ENCODE peak calls at places on chromosomes 11 and 22, in seven cellular contexts. One of them, this sample, is unnamed. For H3K4me1, the result is how much of the 10 kb centered on the place peaks cover.

GRCh38 chr22:26905076-26905475 is 247.7 kb downstream of the MIAT start:
- DNase-seq in left ventricle myocardium inferior: no peak
- DNase-seq in pancreas: no peak
- DNase-seq in heart left ventricle: no peak
- DNase-seq in CD8-positive, alpha-beta T cell: no peak
- DNase-seq in iPS DF 6.9: no peak
- DNase-seq in ascending aorta: no peak
- DNase-seq in this sample: no peak

GRCh38 chr22:46894851-46895640 is 132.6 kb downstream of the TBC1D22A start:
- DNase-seq in pancreas: no peak
- DNase-seq in heart left ventricle: no peak
- DNase-seq in CD8-positive, alpha-beta T cell: no peak
- DNase-seq in ascending aorta: no peak
- DNase-seq in iPS DF 6.9: no peak
- DNase-seq in left ventricle myocardium inferior: no peak
- DNase-seq in this sample: no peak

GRCh38 chr11:80441821-80442220 is 1001.0 kb upstream of the TENM4 start:
- DNase-seq in CD8-positive, alpha-beta T cell: no peak
- DNase-seq in left ventricle myocardium inferior: no peak
- DNase-seq in iPS DF 6.9: no peak
- DNase-seq in heart left ventricle: no peak
- DNase-seq in ascending aorta: no peak
- DNase-seq in pancreas: no peak
- DNase-seq in this sample: no peak

GRCh38 chr11:1779806-1780699 is 16.3 kb upstream of the CTSD start:
- DNase-seq in pancreas: no peak
- DNase-seq in left ventricle myocardium inferior: no peak
- DNase-seq in ascending aorta: no peak
- DNase-seq in heart left ventricle: no peak
- DNase-seq in iPS DF 6.9: no peak
- DNase-seq in CD8-positive, alpha-beta T cell: no peak
- DNase-seq in this sample: peak

GRCh38 chr11:18203723-18204122 is 31.1 kb downstream of the MRGPRX4 start:
- DNase-seq in pancreas: no peak
- DNase-seq in heart left ventricle: no peak
- DNase-seq in ascending aorta: no peak
- DNase-seq in left ventricle myocardium inferior: no peak
- DNase-seq in iPS DF 6.9: peak
- DNase-seq in CD8-positive, alpha-beta T cell: no peak
- DNase-seq in this sample: no peak

GRCh38 chr22:39426380-39427043 is 26.9 kb downstream of the TAB1 start:
- DNase-seq in ascending aorta: no peak
- DNase-seq in heart left ventricle: no peak
- DNase-seq in iPS DF 6.9: no peak
- DNase-seq in left ventricle myocardium inferior: no peak
- DNase-seq in CD8-positive, alpha-beta T cell: no peak
- DNase-seq in pancreas: no peak
- DNase-seq in this sample: no peak

GRCh38 chr11:129732926-129733325 is 82.7 kb upstream of the TMEM45B start:
- DNase-seq in heart left ventricle: no peak
- DNase-seq in pancreas: no peak
- DNase-seq in CD8-positive, alpha-beta T cell: no peak
- DNase-seq in iPS DF 6.9: no peak
- DNase-seq in left ventricle myocardium inferior: no peak
- DNase-seq in ascending aorta: no peak
- DNase-seq in this sample: no peak

GRCh38 chr22:36289406-36289870 is 36.5 kb downstream of the APOL1 start:
- DNase-seq in CD8-positive, alpha-beta T cell: no peak
- DNase-seq in left ventricle myocardium inferior: no peak
- DNase-seq in iPS DF 6.9: no peak
- DNase-seq in pancreas: no peak
- DNase-seq in heart left ventricle: no peak
- DNase-seq in ascending aorta: no peak
- DNase-seq in this sample: no peak

GRCh38 chr22:30127749-30128166 is 47.5 kb downstream of the HORMAD2 start:
- DNase-seq in CD8-positive, alpha-beta T cell: no peak
- DNase-seq in left ventricle myocardium inferior: no peak
- DNase-seq in ascending aorta: no peak
- DNase-seq in pancreas: no peak
- DNase-seq in iPS DF 6.9: no peak
- DNase-seq in heart left ventricle: no peak
- DNase-seq in this sample: no peak

GRCh38 chr22:20550851-20551744 is 43.7 kb downstream of the MED15 start:
- DNase-seq in iPS DF 6.9: no peak
- DNase-seq in left ventricle myocardium inferior: no peak
- DNase-seq in heart left ventricle: peak
- DNase-seq in pancreas: no peak
- DNase-seq in CD8-positive, alpha-beta T cell: peak
- DNase-seq in ascending aorta: no peak
- DNase-seq in this sample: peak

GRCh38 chr22:23912293-23912903 is 18.2 kb downstream of the MIF start:
- DNase-seq in CD8-positive, alpha-beta T cell: peak
- DNase-seq in iPS DF 6.9: no peak
- DNase-seq in left ventricle myocardium inferior: no peak
- DNase-seq in ascending aorta: no peak
- DNase-seq in pancreas: no peak
- DNase-seq in heart left ventricle: no peak
- DNase-seq in this sample: peak

GRCh38 chr22:47862394-47862793 is 1099.9 kb downstream of the TBC1D22A start:
- DNase-seq in left ventricle myocardium inferior: no peak
- DNase-seq in pancreas: no peak
- DNase-seq in iPS DF 6.9: no peak
- DNase-seq in ascending aorta: no peak
- DNase-seq in CD8-positive, alpha-beta T cell: no peak
- DNase-seq in heart left ventricle: no peak
- DNase-seq in this sample: no peak

GRCh38 chr22:30889996-30890480 is 78.5 kb downstream of the MORC2 start:
- DNase-seq in heart left ventricle: no peak
- DNase-seq in CD8-positive, alpha-beta T cell: no peak
- DNase-seq in pancreas: no peak
- DNase-seq in left ventricle myocardium inferior: peak
- DNase-seq in ascending aorta: no peak
- DNase-seq in iPS DF 6.9: no peak
- DNase-seq in this sample: no peak

GRCh38 chr22:45930324-45930723 is 46.6 kb downstream of the WNT7B start:
- DNase-seq in pancreas: no peak
- DNase-seq in heart left ventricle: no peak
- DNase-seq in left ventricle myocardium inferior: no peak
- DNase-seq in CD8-positive, alpha-beta T cell: no peak
- DNase-seq in ascending aorta: no peak
- DNase-seq in iPS DF 6.9: no peak
- DNase-seq in this sample: no peak

GRCh38 chr11:126491092-126491491 is 135.6 kb downstream of the ST3GAL4 start:
- DNase-seq in ascending aorta: no peak
- DNase-seq in left ventricle myocardium inferior: no peak
- DNase-seq in pancreas: no peak
- DNase-seq in iPS DF 6.9: peak
- DNase-seq in CD8-positive, alpha-beta T cell: no peak
- DNase-seq in heart left ventricle: no peak
- DNase-seq in this sample: no peak

GRCh38 chr11:78224906-78225420 is 36.2 kb downstream of the USP35 start:
- DNase-seq in pancreas: no peak
- DNase-seq in iPS DF 6.9: no peak
- DNase-seq in heart left ventricle: no peak
- DNase-seq in CD8-positive, alpha-beta T cell: no peak
- DNase-seq in left ventricle myocardium inferior: no peak
- DNase-seq in ascending aorta: no peak
- DNase-seq in this sample: no peak

GRCh38 chr11:65558002-65558784 is at the start of gene LTBP3:
- DNase-seq in iPS DF 6.9: no peak
- DNase-seq in pancreas: peak
- DNase-seq in ascending aorta: no peak
- DNase-seq in left ventricle myocardium inferior: peak
- DNase-seq in CD8-positive, alpha-beta T cell: peak
- DNase-seq in heart left ventricle: peak
- DNase-seq in this sample: peak

GRCh38 chr11:132115454-132115853 is 745.0 kb downstream of the NTM start:
- DNase-seq in heart left ventricle: no peak
- DNase-seq in pancreas: no peak
- DNase-seq in left ventricle myocardium inferior: no peak
- DNase-seq in CD8-positive, alpha-beta T cell: no peak
- DNase-seq in iPS DF 6.9: no peak
- DNase-seq in ascending aorta: no peak
- DNase-seq in this sample: no peak

GRCh38 chr11:107591446-107592236 is 694 bp downstream of the ELMOD1 start:
- DNase-seq in pancreas: no peak
- DNase-seq in iPS DF 6.9: no peak
- DNase-seq in CD8-positive, alpha-beta T cell: no peak
- DNase-seq in ascending aorta: no peak
- DNase-seq in left ventricle myocardium inferior: no peak
- DNase-seq in heart left ventricle: peak
- DNase-seq in this sample: no peak

GRCh38 chr22:17159504-17159951 is 451 bp upstream of the HDHD5 start:
- DNase-seq in heart left ventricle: peak
- DNase-seq in iPS DF 6.9: no peak
- DNase-seq in ascending aorta: no peak
- DNase-seq in pancreas: peak
- DNase-seq in CD8-positive, alpha-beta T cell: no peak
- DNase-seq in left ventricle myocardium inferior: peak
- DNase-seq in this sample: peak

GRCh38 chr11:96098511-96099241 is 174.8 kb upstream of the MTMR2 start:
- DNase-seq in iPS DF 6.9: no peak
- DNase-seq in CD8-positive, alpha-beta T cell: no peak
- DNase-seq in heart left ventricle: no peak
- DNase-seq in pancreas: peak
- DNase-seq in left ventricle myocardium inferior: no peak
- DNase-seq in ascending aorta: no peak
- DNase-seq in this sample: no peak

GRCh38 chr22:46766611-46767010 is 4.2 kb downstream of the TBC1D22A start:
- DNase-seq in CD8-positive, alpha-beta T cell: no peak
- DNase-seq in iPS DF 6.9: no peak
- DNase-seq in left ventricle myocardium inferior: no peak
- DNase-seq in heart left ventricle: no peak
- DNase-seq in ascending aorta: no peak
- DNase-seq in pancreas: no peak
- DNase-seq in this sample: no peak

GRCh38 chr11:13064593-13064992 is 55.5 kb downstream of the RASSF10 start:
- DNase-seq in CD8-positive, alpha-beta T cell: no peak
- DNase-seq in iPS DF 6.9: no peak
- DNase-seq in ascending aorta: no peak
- DNase-seq in heart left ventricle: no peak
- DNase-seq in pancreas: no peak
- DNase-seq in left ventricle myocardium inferior: no peak
- DNase-seq in this sample: no peak
- H3K4me3 ChIP-seq in CD8-positive, alpha-beta T cell: no peak
- H3K4me3 ChIP-seq in iPS DF 6.9: no peak
- H3K4me3 ChIP-seq in ascending aorta: no peak
- H3K4me3 ChIP-seq in heart left ventricle: no peak
- H3K4me3 ChIP-seq in pancreas: no peak
- H3K4me3 ChIP-seq in left ventricle myocardium inferior: no peak
- H3K4me3 ChIP-seq in this sample: no peak

DNA sequence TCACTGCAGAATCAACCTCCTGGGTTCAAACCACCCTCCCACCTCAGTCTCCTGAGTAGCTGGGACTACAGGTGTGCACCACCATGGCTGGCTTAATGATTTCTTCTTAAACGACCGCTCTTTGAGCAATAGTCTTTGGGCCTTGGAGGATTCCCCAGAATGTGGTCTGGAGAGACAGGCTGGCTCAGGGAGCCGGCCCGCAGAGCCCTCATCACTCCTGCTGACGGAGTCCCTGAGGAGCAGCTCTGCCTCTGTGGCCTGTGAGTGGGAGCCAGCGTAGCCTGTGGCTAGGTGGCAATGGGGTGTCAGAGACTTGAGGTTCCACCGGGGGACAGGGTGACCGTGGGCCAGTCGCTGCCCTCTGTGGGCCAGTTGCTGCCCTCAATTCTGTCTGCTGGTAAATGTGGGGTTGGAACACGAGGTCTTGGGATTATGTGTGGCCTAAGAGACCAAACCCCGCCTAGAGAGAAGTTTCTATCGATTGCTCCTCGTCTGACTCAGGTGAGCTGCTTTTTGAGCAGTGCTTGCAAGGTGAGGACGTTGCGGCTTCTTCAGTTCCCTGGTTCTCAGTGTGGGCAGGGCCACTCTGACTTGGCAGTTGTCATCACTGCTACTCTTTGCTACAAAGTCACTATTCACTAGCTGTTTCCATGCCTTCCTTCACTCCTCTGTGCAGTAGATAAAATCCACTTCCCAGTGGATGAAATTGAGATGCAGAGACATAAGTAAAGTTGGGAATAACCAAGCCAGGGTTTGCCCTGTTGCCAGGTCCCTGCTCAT is 124.8 kb upstream of the NECTIN1 start:
- DNase-seq in pancreas: no peak
- DNase-seq in ascending aorta: no peak
- DNase-seq in left ventricle myocardium inferior: no peak
- DNase-seq in heart left ventricle: no peak
- DNase-seq in iPS DF 6.9: no peak
- DNase-seq in CD8-positive, alpha-beta T cell: no peak
- DNase-seq in this sample: no peak
- H3K4me1 ChIP-seq in pancreas: under half
- H3K4me1 ChIP-seq in ascending aorta: under half
- H3K4me1 ChIP-seq in left ventricle myocardium inferior: under half
- H3K4me1 ChIP-seq in heart left ventricle: under half
- H3K4me1 ChIP-seq in iPS DF 6.9: under half
- H3K4me1 ChIP-seq in CD8-positive, alpha-beta T cell: under half
- H3K4me1 ChIP-seq in this sample: under half

DNA sequence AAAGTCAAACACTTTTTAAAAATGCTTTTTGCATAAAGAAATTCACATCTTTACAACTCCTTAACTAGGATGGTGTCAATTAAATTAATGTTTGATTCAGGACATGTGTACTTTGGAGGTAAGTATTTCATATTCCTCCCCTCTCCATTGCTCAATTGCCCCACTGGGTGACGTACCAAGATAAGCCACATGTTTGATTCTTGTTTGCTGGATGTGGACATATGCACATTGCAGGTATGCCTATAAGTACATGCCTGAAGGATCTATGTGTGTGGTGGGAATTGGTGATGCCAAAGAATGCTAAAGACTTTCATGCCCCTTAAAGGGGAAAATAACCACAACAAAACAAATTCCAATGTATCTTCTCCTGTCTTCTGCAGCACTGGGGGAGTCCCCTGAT is 5.8 kb downstream of the CD44 start:
- DNase-seq in iPS DF 6.9: no peak
- DNase-seq in heart left ventricle: no peak
- DNase-seq in pancreas: no peak
- DNase-seq in left ventricle myocardium inferior: no peak
- DNase-seq in CD8-positive, alpha-beta T cell: no peak
- DNase-seq in ascending aorta: no peak
- DNase-seq in this sample: no peak
- H3K4me3 ChIP-seq in iPS DF 6.9: no peak
- H3K4me3 ChIP-seq in heart left ventricle: no peak
- H3K4me3 ChIP-seq in pancreas: no peak
- H3K4me3 ChIP-seq in left ventricle myocardium inferior: no peak
- H3K4me3 ChIP-seq in CD8-positive, alpha-beta T cell: peak
- H3K4me3 ChIP-seq in ascending aorta: peak
- H3K4me3 ChIP-seq in this sample: no peak

DNA sequence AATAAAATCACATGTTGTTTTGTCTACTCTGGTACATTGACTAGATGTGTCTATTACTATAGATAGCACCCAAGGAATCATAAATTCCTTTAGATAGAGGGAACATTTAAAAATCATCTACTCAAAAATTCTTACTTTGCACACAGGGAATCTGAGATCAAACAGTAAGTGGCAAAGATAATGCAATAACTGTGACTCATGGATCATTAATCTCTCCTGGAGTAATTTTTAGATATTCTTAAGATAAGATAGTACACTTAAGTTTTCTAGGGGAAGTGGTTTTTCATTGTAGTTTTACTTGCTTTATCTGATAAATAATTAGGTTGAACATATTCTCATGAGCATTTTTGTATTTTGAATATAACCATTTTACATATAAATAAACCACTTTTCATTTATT is 468.9 kb downstream of the LUZP2 start:
- DNase-seq in iPS DF 6.9: no peak
- DNase-seq in heart left ventricle: no peak
- DNase-seq in pancreas: no peak
- DNase-seq in ascending aorta: no peak
- DNase-seq in left ventricle myocardium inferior: no peak
- DNase-seq in CD8-positive, alpha-beta T cell: no peak
- DNase-seq in this sample: no peak
- H3K4me1 ChIP-seq in iPS DF 6.9: under half
- H3K4me1 ChIP-seq in heart left ventricle: under half
- H3K4me1 ChIP-seq in pancreas: under half
- H3K4me1 ChIP-seq in ascending aorta: under half
- H3K4me1 ChIP-seq in left ventricle myocardium inferior: under half
- H3K4me1 ChIP-seq in CD8-positive, alpha-beta T cell: under half
- H3K4me1 ChIP-seq in this sample: under half

This sample was measured in tibial artery.